ENCODE peak calls at places on chromosomes 7 and 10, in seven cellular contexts. B, Y, C, L, U, V and G are unnamed samples.

GRCh38 chr7:44695756-44696155 is 52.9 kb upstream of the ZMIZ2 start:
- DNase-seq in Y (no peak), C (no peak), U (no peak), B (no peak), V (no peak), L (no peak), G (no peak)

GRCh38 chr7:95180-95862 is 97.0 kb upstream of the FAM20C start:
- DNase-seq in V (no peak), C (no peak), B (no peak), U (no peak), L (no peak), Y (no peak), G (no peak)

GRCh38 chr7:150742286-150742968 is 5.2 kb downstream of the GIMAP5 start:
- DNase-seq in L (no peak), U (no peak), C (no peak), B (no peak), V (no peak), Y (no peak), G (no peak)

GRCh38 chr7:154906201-154906600 is 96.7 kb downstream of the PAXIP1 start:
- DNase-seq in Y (peak; percentile 54), L (no peak), V (no peak), B (no peak), U (no peak), C (no peak), G (no peak)

GRCh38 chr7:127392182-127392565 is 334 bp downstream of the ZNF800 start:
- DNase-seq in Y (peak; percentile 90), L (no peak), V (peak; percentile 76), U (no peak), B (peak; percentile 86), C (peak; percentile 68), G (no peak)

GRCh38 chr10:24324651-24325050 is 115.7 kb downstream of the KIAA1217 start:
- DNase-seq in U (no peak), C (peak; percentile 29), B (no peak), L (no peak), Y (no peak), V (no peak), G (no peak)

GRCh38 chr7:16695621-16696237 is 49.7 kb downstream of the BZW2 start:
- DNase-seq in B (peak; percentile 21), C (peak; percentile 60), L (no peak), U (no peak), Y (no peak), V (no peak), G (no peak)

GRCh38 chr7:128829391-128830166 is 627 bp upstream of the FLNC start:
- DNase-seq in Y (no peak), U (no peak), B (no peak), V (no peak), C (no peak), L (no peak), G (no peak)

GRCh38 chr7:30877010-30877740 is 34.5 kb upstream of the AQP1 start:
- DNase-seq in V (no peak), B (no peak), U (no peak), Y (no peak), L (no peak), C (no peak), G (no peak)

GRCh38 chr7:38703093-38703492 is 71.9 kb upstream of the AMPH start:
- DNase-seq in B (no peak), V (no peak), U (no peak), L (no peak), C (no peak), Y (no peak), G (no peak)

GRCh38 chr7:40584667-40585433 is 450.0 kb downstream of the SUGCT start:
- DNase-seq in L (no peak), C (no peak), V (no peak), B (no peak), U (no peak), Y (no peak), G (no peak)

GRCh38 chr7:106287786-106288185 is 3.0 kb upstream of the NAMPT start:
- DNase-seq in B (no peak), C (no peak), Y (no peak), U (no peak), L (no peak), V (no peak), G (no peak)

GRCh38 chr7:158955932-158956804 is 99.8 kb downstream of the DYNC2I1 start:
- DNase-seq in C (peak; percentile 76), B (no peak), V (no peak), L (no peak), Y (peak; percentile 65), U (no peak), G (no peak)

GRCh38 chr7:13988011-13988410 is 1.5 kb downstream of the ETV1 start:
- DNase-seq in U (no peak), C (no peak), L (no peak), Y (no peak), B (no peak), V (no peak), G (no peak)

GRCh38 chr7:45103958-45104843 is 7.3 kb downstream of the TBRG4 start:
- DNase-seq in V (no peak), Y (no peak), B (no peak), L (no peak), U (no peak), C (no peak), G (no peak)

GRCh38 chr7:50818324-50818723 is 35.6 kb upstream of the GRB10 start:
- DNase-seq in C (peak; percentile 35), U (no peak), B (no peak), V (no peak), Y (no peak), L (no peak), G (no peak)

GRCh38 chr10:110225756-110226554 is 18.6 kb downstream of the MXI1 start:
- DNase-seq in V (peak; percentile 96), U (peak; percentile 89), C (peak; percentile 93), Y (peak; percentile 97), B (peak; percentile 94), L (no peak), G (no peak)

GRCh38 chr10:110725809-110726641 is 81.9 kb downstream of the RBM20 start:
- DNase-seq in V (peak; percentile 76), C (no peak), B (no peak), U (no peak), Y (no peak), L (no peak), G (no peak)

GRCh38 chr7:112708236-112708635 is 82.0 kb downstream of the TMEM168 start:
- DNase-seq in Y (no peak), U (no peak), V (no peak), L (no peak), B (no peak), C (no peak), G (no peak)

GRCh38 chr10:124267231-124267885 is 151.4 kb downstream of the OAT start:
- DNase-seq in U (no peak), B (no peak), C (no peak), L (no peak), V (no peak), Y (no peak), G (no peak)

GRCh38 chr7:35758421-35758820 is 42.4 kb upstream of the SEPTIN7 start:
- DNase-seq in C (no peak), L (no peak), V (no peak), B (peak; percentile 16), U (peak; percentile 18), Y (no peak), G (no peak)

GRCh38 chr10:59176241-59177030 is at the start of gene PHYHIPL:
- DNase-seq in V (no peak), U (no peak), B (peak; percentile 64), Y (peak; percentile 77), L (no peak), C (peak; percentile 34), G (no peak)
- H3K4me3 ChIP-seq in V (peak within 1 kb of the TSS; percentile 70), U (no peak within 1 kb of the TSS), B (peak within 1 kb of the TSS; percentile 65), Y (peak within 1 kb of the TSS; percentile 86), L (no peak within 1 kb of the TSS), C (peak within 1 kb of the TSS; percentile 67), G (no peak within 1 kb of the TSS)

GRCh38 chr7:87473192-87473591 is 2.3 kb downstream of the ABCB4 start:
- DNase-seq in V (no peak), B (no peak), U (no peak), Y (no peak), L (no peak), C (no peak), G (no peak)

GRCh38 chr7:87476179-87476557 is 688 bp upstream of the ABCB4 start:
- DNase-seq in B (no peak), L (no peak), U (no peak), V (no peak), C (no peak), Y (no peak), G (no peak)

GRCh38 chr7:87475359-87476178 is at the start of gene ABCB4:
- DNase-seq in Y (peak; percentile 74), L (no peak), U (no peak), V (no peak), B (peak; percentile 47), C (peak; percentile 35), G (no peak)

GRCh38 chr7:87474046-87474445 is 1.4 kb downstream of the ABCB4 start:
- DNase-seq in C (no peak), B (peak; percentile 22), L (no peak), Y (no peak), U (no peak), V (no peak), G (no peak)

GRCh38 chr7:87474533-87475358 is 734 bp downstream of the ABCB4 start:
- DNase-seq in C (peak; percentile 44), U (no peak), L (no peak), Y (no peak), V (no peak), B (peak; percentile 85), G (peak; percentile 69)
- H3K4me3 ChIP-seq in C (peak overlapping the region; percentile 61), U (no peak overlapping the region), L (peak overlapping the region; percentile 54), Y (peak overlapping the region; percentile 33), V (peak overlapping the region; percentile 75), B (peak overlapping the region; percentile 84), G (peak overlapping the region; percentile 57)

GRCh38 chr10:79292789-79293746 is 54.2 kb upstream of the PPIF start:
- DNase-seq in B (peak; percentile 32), V (no peak), Y (no peak), L (no peak), U (no peak), C (peak; percentile 45), G (no peak)

GRCh38 chr10:79295593-79295992 is 51.7 kb upstream of the PPIF start:
- DNase-seq in C (peak; percentile 70), B (no peak), Y (no peak), V (no peak), L (no peak), U (no peak), G (no peak)

GRCh38 chr10:79293841-79294705 is 53.2 kb upstream of the PPIF start:
- DNase-seq in U (no peak), C (peak; percentile 63), B (no peak), V (no peak), Y (no peak), L (no peak), G (no peak)

GRCh38 chr10:79289801-79290200 is 57.5 kb upstream of the PPIF start:
- DNase-seq in C (no peak), B (no peak), U (no peak), L (no peak), V (no peak), Y (no peak), G (no peak)

DNA sequence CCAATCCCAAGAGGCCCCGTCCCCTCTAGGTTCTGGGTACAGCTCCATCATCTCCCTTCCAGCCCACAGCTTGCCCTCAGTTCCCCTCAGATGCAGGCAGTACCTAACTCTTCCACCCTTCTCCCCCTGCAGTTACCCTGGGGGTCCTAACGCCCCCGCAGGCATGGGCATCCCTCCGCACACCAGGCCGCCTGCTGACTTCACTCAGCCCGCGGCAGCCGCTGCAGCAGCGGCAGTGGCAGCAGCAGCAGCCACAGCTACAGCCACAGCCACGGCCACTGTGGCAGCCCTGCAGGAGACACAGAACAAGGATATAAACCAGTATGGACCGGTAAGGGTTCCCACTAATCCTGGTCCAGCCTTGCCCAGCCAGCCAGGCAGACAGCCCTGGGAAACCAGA is 55.2 kb upstream of the PPIF start:
- DNase-seq in L (no peak), V (no peak), Y (no peak), B (no peak), U (no peak), C (no peak), G (no peak)
- H3K4me3 ChIP-seq in L (no peak overlapping the region), V (no peak overlapping the region), Y (no peak overlapping the region), B (no peak overlapping the region), U (no peak overlapping the region), C (no peak overlapping the region), G (no peak overlapping the region)

GRCh38 chr7:95595825-95596182 is 512 bp downstream of the PDK4 start:
- DNase-seq in U (no peak), C (peak; percentile 62), B (no peak), L (no peak), Y (no peak), V (no peak), G (no peak)
- H3K4me3 ChIP-seq in U (no peak overlapping the region), C (peak overlapping the region; percentile 88), B (no peak overlapping the region), L (no peak overlapping the region), Y (peak overlapping the region; percentile 99), V (peak overlapping the region; percentile 98), G (no peak overlapping the region)